ENCODE peak calls at places on chromosomes 11 and 22, in nine cellular contexts. One of them, this sample, is unnamed.

GRCh38 chr11:127627629-127628462 is 627.3 kb upstream of the KIRREL3 start:
- DNase-seq in AG08395: no peak
- DNase-seq in Ammon's horn: no peak
- DNase-seq in stimulated activated CD8-positive, alpha-beta memory T cell treated with anti-CD3 and anti-CD28 coated beads, Interleukin-4, amount 100 ng/mL, for 1 hour: no peak
- DNase-seq in progenitor cell of endocrine pancreas: no peak
- DNase-seq in lower lobe of right lung: no peak
- DNase-seq in H4: peak
- DNase-seq in foreskin fibroblast: no peak
- DNase-seq in fibroblast of villous mesenchyme: no peak
- DNase-seq in this sample: no peak

GRCh38 chr22:50603511-50604255 is 3.1 kb downstream of the MAPK8IP2 start:
- DNase-seq in H4: no peak
- DNase-seq in lower lobe of right lung: no peak
- DNase-seq in progenitor cell of endocrine pancreas: no peak
- DNase-seq in AG08395: no peak
- DNase-seq in fibroblast of villous mesenchyme: no peak
- DNase-seq in stimulated activated CD8-positive, alpha-beta memory T cell treated with anti-CD3 and anti-CD28 coated beads, Interleukin-4, amount 100 ng/mL, for 1 hour: no peak
- DNase-seq in foreskin fibroblast: peak
- DNase-seq in Ammon's horn: no peak
- DNase-seq in this sample: no peak

GRCh38 chr22:46574993-46575914 is 37.8 kb upstream of the CELSR1 start:
- DNase-seq in AG08395: no peak
- DNase-seq in fibroblast of villous mesenchyme: no peak
- DNase-seq in progenitor cell of endocrine pancreas: no peak
- DNase-seq in Ammon's horn: no peak
- DNase-seq in lower lobe of right lung: peak
- DNase-seq in stimulated activated CD8-positive, alpha-beta memory T cell treated with anti-CD3 and anti-CD28 coated beads, Interleukin-4, amount 100 ng/mL, for 1 hour: no peak
- DNase-seq in foreskin fibroblast: no peak
- DNase-seq in H4: no peak
- DNase-seq in this sample: no peak

GRCh38 chr11:59706518-59707285 is 6.9 kb downstream of the OR10V1 start:
- DNase-seq in foreskin fibroblast: peak
- DNase-seq in Ammon's horn: no peak
- DNase-seq in lower lobe of right lung: no peak
- DNase-seq in H4: peak
- DNase-seq in AG08395: peak
- DNase-seq in stimulated activated CD8-positive, alpha-beta memory T cell treated with anti-CD3 and anti-CD28 coated beads, Interleukin-4, amount 100 ng/mL, for 1 hour: no peak
- DNase-seq in fibroblast of villous mesenchyme: peak
- DNase-seq in progenitor cell of endocrine pancreas: no peak
- DNase-seq in this sample: no peak

GRCh38 chr11:85867751-85868150 is 12.6 kb downstream of the CCDC83 start:
- DNase-seq in stimulated activated CD8-positive, alpha-beta memory T cell treated with anti-CD3 and anti-CD28 coated beads, Interleukin-4, amount 100 ng/mL, for 1 hour: no peak
- DNase-seq in foreskin fibroblast: peak
- DNase-seq in lower lobe of right lung: no peak
- DNase-seq in H4: no peak
- DNase-seq in progenitor cell of endocrine pancreas: no peak
- DNase-seq in fibroblast of villous mesenchyme: peak
- DNase-seq in AG08395: peak
- DNase-seq in Ammon's horn: no peak
- DNase-seq in this sample: no peak

GRCh38 chr22:20029550-20030225 is 8.8 kb downstream of the TANGO2 start:
- DNase-seq in H4: no peak
- DNase-seq in progenitor cell of endocrine pancreas: no peak
- DNase-seq in lower lobe of right lung: no peak
- DNase-seq in fibroblast of villous mesenchyme: no peak
- DNase-seq in foreskin fibroblast: no peak
- DNase-seq in AG08395: no peak
- DNase-seq in Ammon's horn: no peak
- DNase-seq in stimulated activated CD8-positive, alpha-beta memory T cell treated with anti-CD3 and anti-CD28 coated beads, Interleukin-4, amount 100 ng/mL, for 1 hour: no peak
- DNase-seq in this sample: no peak

GRCh38 chr22:49235463-49236300 is 592.0 kb downstream of the BRD1 start:
- DNase-seq in Ammon's horn: no peak
- DNase-seq in foreskin fibroblast: no peak
- DNase-seq in stimulated activated CD8-positive, alpha-beta memory T cell treated with anti-CD3 and anti-CD28 coated beads, Interleukin-4, amount 100 ng/mL, for 1 hour: no peak
- DNase-seq in progenitor cell of endocrine pancreas: no peak
- DNase-seq in H4: no peak
- DNase-seq in fibroblast of villous mesenchyme: no peak
- DNase-seq in lower lobe of right lung: no peak
- DNase-seq in AG08395: no peak
- DNase-seq in this sample: no peak

GRCh38 chr11:63745304-63746170 is 23.0 kb downstream of the ZFTA start:
- DNase-seq in stimulated activated CD8-positive, alpha-beta memory T cell treated with anti-CD3 and anti-CD28 coated beads, Interleukin-4, amount 100 ng/mL, for 1 hour: no peak
- DNase-seq in foreskin fibroblast: no peak
- DNase-seq in lower lobe of right lung: no peak
- DNase-seq in Ammon's horn: peak
- DNase-seq in H4: no peak
- DNase-seq in fibroblast of villous mesenchyme: no peak
- DNase-seq in AG08395: no peak
- DNase-seq in progenitor cell of endocrine pancreas: no peak
- DNase-seq in this sample: no peak

GRCh38 chr11:20589796-20590195 is 9.6 kb upstream of the SLC6A5 start:
- DNase-seq in Ammon's horn: no peak
- DNase-seq in H4: no peak
- DNase-seq in AG08395: no peak
- DNase-seq in lower lobe of right lung: no peak
- DNase-seq in progenitor cell of endocrine pancreas: no peak
- DNase-seq in stimulated activated CD8-positive, alpha-beta memory T cell treated with anti-CD3 and anti-CD28 coated beads, Interleukin-4, amount 100 ng/mL, for 1 hour: no peak
- DNase-seq in fibroblast of villous mesenchyme: no peak
- DNase-seq in foreskin fibroblast: no peak
- DNase-seq in this sample: no peak

GRCh38 chr22:49404576-49405199 is 423.0 kb downstream of the BRD1 start:
- DNase-seq in fibroblast of villous mesenchyme: no peak
- DNase-seq in H4: no peak
- DNase-seq in stimulated activated CD8-positive, alpha-beta memory T cell treated with anti-CD3 and anti-CD28 coated beads, Interleukin-4, amount 100 ng/mL, for 1 hour: no peak
- DNase-seq in lower lobe of right lung: peak
- DNase-seq in foreskin fibroblast: no peak
- DNase-seq in Ammon's horn: no peak
- DNase-seq in AG08395: no peak
- DNase-seq in progenitor cell of endocrine pancreas: no peak
- DNase-seq in this sample: no peak

GRCh38 chr22:26550498-26551033 is 38.3 kb upstream of the TFIP11 start:
- DNase-seq in H4: peak
- DNase-seq in foreskin fibroblast: peak
- DNase-seq in progenitor cell of endocrine pancreas: no peak
- DNase-seq in AG08395: peak
- DNase-seq in lower lobe of right lung: peak
- DNase-seq in stimulated activated CD8-positive, alpha-beta memory T cell treated with anti-CD3 and anti-CD28 coated beads, Interleukin-4, amount 100 ng/mL, for 1 hour: no peak
- DNase-seq in fibroblast of villous mesenchyme: peak
- DNase-seq in Ammon's horn: peak
- DNase-seq in this sample: no peak

GRCh38 chr11:61683961-61684869 is 4.0 kb downstream of the DAGLA start:
- DNase-seq in AG08395: no peak
- DNase-seq in lower lobe of right lung: no peak
- DNase-seq in stimulated activated CD8-positive, alpha-beta memory T cell treated with anti-CD3 and anti-CD28 coated beads, Interleukin-4, amount 100 ng/mL, for 1 hour: no peak
- DNase-seq in fibroblast of villous mesenchyme: peak
- DNase-seq in progenitor cell of endocrine pancreas: no peak
- DNase-seq in foreskin fibroblast: no peak
- DNase-seq in Ammon's horn: no peak
- DNase-seq in H4: peak
- DNase-seq in this sample: no peak

GRCh38 chr11:111329306-111330204 is 31.2 kb downstream of the POU2AF3 start:
- DNase-seq in stimulated activated CD8-positive, alpha-beta memory T cell treated with anti-CD3 and anti-CD28 coated beads, Interleukin-4, amount 100 ng/mL, for 1 hour: no peak
- DNase-seq in foreskin fibroblast: no peak
- DNase-seq in lower lobe of right lung: no peak
- DNase-seq in H4: no peak
- DNase-seq in progenitor cell of endocrine pancreas: no peak
- DNase-seq in AG08395: no peak
- DNase-seq in fibroblast of villous mesenchyme: no peak
- DNase-seq in Ammon's horn: peak
- DNase-seq in this sample: no peak

GRCh38 chr22:25748140-25748539 is 6.2 kb downstream of the MYO18B start:
- DNase-seq in H4: no peak
- DNase-seq in fibroblast of villous mesenchyme: no peak
- DNase-seq in Ammon's horn: no peak
- DNase-seq in lower lobe of right lung: no peak
- DNase-seq in foreskin fibroblast: no peak
- DNase-seq in stimulated activated CD8-positive, alpha-beta memory T cell treated with anti-CD3 and anti-CD28 coated beads, Interleukin-4, amount 100 ng/mL, for 1 hour: no peak
- DNase-seq in progenitor cell of endocrine pancreas: no peak
- DNase-seq in AG08395: no peak
- DNase-seq in this sample: no peak

GRCh38 chr22:45270095-45271020 is 14.4 kb upstream of the UPK3A start:
- DNase-seq in lower lobe of right lung: no peak
- DNase-seq in fibroblast of villous mesenchyme: no peak
- DNase-seq in Ammon's horn: no peak
- DNase-seq in foreskin fibroblast: no peak
- DNase-seq in progenitor cell of endocrine pancreas: no peak
- DNase-seq in H4: no peak
- DNase-seq in AG08395: no peak
- DNase-seq in stimulated activated CD8-positive, alpha-beta memory T cell treated with anti-CD3 and anti-CD28 coated beads, Interleukin-4, amount 100 ng/mL, for 1 hour: no peak
- DNase-seq in this sample: no peak

GRCh38 chr22:47397673-47398072 is 635.2 kb downstream of the TBC1D22A start:
- DNase-seq in stimulated activated CD8-positive, alpha-beta memory T cell treated with anti-CD3 and anti-CD28 coated beads, Interleukin-4, amount 100 ng/mL, for 1 hour: no peak
- DNase-seq in H4: no peak
- DNase-seq in foreskin fibroblast: no peak
- DNase-seq in Ammon's horn: no peak
- DNase-seq in lower lobe of right lung: no peak
- DNase-seq in progenitor cell of endocrine pancreas: no peak
- DNase-seq in fibroblast of villous mesenchyme: no peak
- DNase-seq in AG08395: no peak
- DNase-seq in this sample: no peak

GRCh38 chr11:107561688-107562087 is 3.8 kb downstream of the ALKBH8 start:
- DNase-seq in fibroblast of villous mesenchyme: peak
- DNase-seq in Ammon's horn: no peak
- DNase-seq in stimulated activated CD8-positive, alpha-beta memory T cell treated with anti-CD3 and anti-CD28 coated beads, Interleukin-4, amount 100 ng/mL, for 1 hour: no peak
- DNase-seq in AG08395: peak
- DNase-seq in foreskin fibroblast: peak
- DNase-seq in progenitor cell of endocrine pancreas: no peak
- DNase-seq in H4: no peak
- DNase-seq in lower lobe of right lung: no peak
- DNase-seq in this sample: no peak

GRCh38 chr11:73760066-73760679 is 701 bp downstream of the RAB6A start:
- DNase-seq in fibroblast of villous mesenchyme: peak
- DNase-seq in AG08395: peak
- DNase-seq in Ammon's horn: peak
- DNase-seq in progenitor cell of endocrine pancreas: peak
- DNase-seq in stimulated activated CD8-positive, alpha-beta memory T cell treated with anti-CD3 and anti-CD28 coated beads, Interleukin-4, amount 100 ng/mL, for 1 hour: no peak
- DNase-seq in lower lobe of right lung: peak
- DNase-seq in H4: no peak
- DNase-seq in foreskin fibroblast: peak
- DNase-seq in this sample: no peak

GRCh38 chr11:8239536-8240228 is 24.0 kb downstream of the LMO1 start:
- DNase-seq in H4: no peak
- DNase-seq in fibroblast of villous mesenchyme: no peak
- DNase-seq in Ammon's horn: no peak
- DNase-seq in foreskin fibroblast: no peak
- DNase-seq in stimulated activated CD8-positive, alpha-beta memory T cell treated with anti-CD3 and anti-CD28 coated beads, Interleukin-4, amount 100 ng/mL, for 1 hour: no peak
- DNase-seq in AG08395: no peak
- DNase-seq in progenitor cell of endocrine pancreas: no peak
- DNase-seq in lower lobe of right lung: peak
- DNase-seq in this sample: no peak

GRCh38 chr22:50528682-50529415 is 963 bp downstream of the TYMP start:
- DNase-seq in foreskin fibroblast: no peak
- DNase-seq in AG08395: no peak
- DNase-seq in fibroblast of villous mesenchyme: no peak
- DNase-seq in lower lobe of right lung: peak
- DNase-seq in progenitor cell of endocrine pancreas: no peak
- DNase-seq in H4: no peak
- DNase-seq in Ammon's horn: no peak
- DNase-seq in stimulated activated CD8-positive, alpha-beta memory T cell treated with anti-CD3 and anti-CD28 coated beads, Interleukin-4, amount 100 ng/mL, for 1 hour: no peak
- DNase-seq in this sample: no peak

GRCh38 chr11:118903204-118904015 is 19.7 kb downstream of the CXCR5 start:
- DNase-seq in fibroblast of villous mesenchyme: no peak
- DNase-seq in H4: no peak
- DNase-seq in progenitor cell of endocrine pancreas: no peak
- DNase-seq in foreskin fibroblast: no peak
- DNase-seq in AG08395: no peak
- DNase-seq in Ammon's horn: no peak
- DNase-seq in stimulated activated CD8-positive, alpha-beta memory T cell treated with anti-CD3 and anti-CD28 coated beads, Interleukin-4, amount 100 ng/mL, for 1 hour: no peak
- DNase-seq in lower lobe of right lung: no peak
- DNase-seq in this sample: no peak

GRCh38 chr11:105937738-105938137 is 84.3 kb downstream of the MSANTD4 start:
- DNase-seq in Ammon's horn: peak
- DNase-seq in stimulated activated CD8-positive, alpha-beta memory T cell treated with anti-CD3 and anti-CD28 coated beads, Interleukin-4, amount 100 ng/mL, for 1 hour: no peak
- DNase-seq in foreskin fibroblast: peak
- DNase-seq in fibroblast of villous mesenchyme: no peak
- DNase-seq in progenitor cell of endocrine pancreas: no peak
- DNase-seq in AG08395: peak
- DNase-seq in H4: peak
- DNase-seq in lower lobe of right lung: no peak
- DNase-seq in this sample: no peak

GRCh38 chr11:20790622-20791021 is 121.2 kb downstream of the NELL1 start:
- DNase-seq in Ammon's horn: no peak
- DNase-seq in fibroblast of villous mesenchyme: no peak
- DNase-seq in lower lobe of right lung: no peak
- DNase-seq in H4: no peak
- DNase-seq in foreskin fibroblast: no peak
- DNase-seq in progenitor cell of endocrine pancreas: no peak
- DNase-seq in AG08395: no peak
- DNase-seq in stimulated activated CD8-positive, alpha-beta memory T cell treated with anti-CD3 and anti-CD28 coated beads, Interleukin-4, amount 100 ng/mL, for 1 hour: no peak
- DNase-seq in this sample: no peak